ENCODE peak calls at places on chromosomes 1 and 21, in four cellular contexts. V, M, C and R are unnamed samples. For H3K36me3, the result is how much of the 10 kb centered on the place peaks cover.

GRCh38 chr1:9914603-9914937 is 4.5 kb upstream of the CTNNBIP1 start:
- DNase-seq in V (no peak), M (no peak), C (no peak), R (no peak)

GRCh38 chr21:23402929-23403520 is 2204.3 kb downstream of the MRPL39 start:
- DNase-seq in V (no peak), M (no peak), C (no peak), R (no peak)

GRCh38 chr1:22494943-22495579 is 43.4 kb downstream of the ZBTB40 start:
- DNase-seq in V (no peak), M (no peak), C (no peak), R (no peak)

GRCh38 chr1:9196129-9197040 is 38.2 kb upstream of the H6PD start:
- DNase-seq in V (peak), M (peak), C (peak), R (peak)

GRCh38 chr1:163874070-163874469 is 552.3 kb downstream of the NUF2 start:
- DNase-seq in V (no peak), M (no peak), C (no peak), R (no peak)

GRCh38 chr1:31580513-31580870 is 4.2 kb downstream of the TINAGL1 start:
- DNase-seq in V (no peak), M (no peak), C (no peak), R (no peak)

GRCh38 chr1:10251325-10252103 is 41.1 kb downstream of the KIF1B start:
- DNase-seq in V (peak), M (no peak), C (no peak), R (no peak)

GRCh38 chr21:25313891-25314646 is 293.2 kb downstream of the MRPL39 start:
- DNase-seq in V (no peak), M (no peak), C (no peak), R (no peak)

GRCh38 chr1:25117233-25117823 is 115.0 kb downstream of the SYF2 start:
- DNase-seq in V (peak), M (no peak), C (no peak), R (no peak)

GRCh38 chr21:31909153-31909771 is 36.4 kb downstream of the HUNK start:
- DNase-seq in V (no peak), M (no peak), C (no peak), R (no peak)

GRCh38 chr1:61534847-61535246 is 190.1 kb downstream of the TM2D1 start:
- DNase-seq in V (no peak), M (no peak), C (no peak), R (no peak)

GRCh38 chr1:5980314-5981008 is 11.8 kb downstream of the NPHP4 start:
- DNase-seq in V (no peak), M (peak), C (peak), R (no peak)

GRCh38 chr1:154485905-154486304 is 16.1 kb upstream of the TDRD10 start:
- DNase-seq in V (no peak), M (no peak), C (no peak), R (no peak)

GRCh38 chr1:3244539-3245315 is 175.7 kb downstream of the PRDM16 start:
- DNase-seq in V (no peak), M (no peak), C (no peak), R (peak)

GRCh38 chr1:235999259-235999925 is 65.5 kb downstream of the NID1 start:
- DNase-seq in V (peak), M (no peak), C (peak), R (no peak)

GRCh38 chr1:83959824-83960441 is 39.0 kb downstream of the TTLL7 start:
- DNase-seq in V (peak), M (no peak), C (no peak), R (no peak)

GRCh38 chr1:191752342-191752741 is 405.9 kb upstream of the RGS18 start:
- DNase-seq in V (no peak), M (no peak), C (no peak), R (no peak)

GRCh38 chr1:94908965-94909364 is 17.9 kb downstream of the CNN3 start:
- DNase-seq in V (no peak), M (no peak), C (no peak), R (no peak)

GRCh38 chr1:34907487-34908090 is 21.9 kb downstream of the DLGAP3 start:
- DNase-seq in V (no peak), M (no peak), C (no peak), R (no peak)

GRCh38 chr21:35208810-35209517 is 159.9 kb upstream of the RUNX1 start:
- DNase-seq in V (peak), M (no peak), C (no peak), R (no peak)

GRCh38 chr21:25416669-25417068 is 190.6 kb downstream of the MRPL39 start:
- DNase-seq in V (no peak), M (no peak), C (no peak), R (no peak)

GRCh38 chr21:35469446-35469845 is 420.3 kb upstream of the RUNX1 start:
- DNase-seq in V (no peak), M (no peak), C (no peak), R (no peak)

GRCh38 chr1:225777583-225778411 is at the start of gene SRP9:
- DNase-seq in V (peak), M (peak), C (peak), R (peak)

GRCh38 chr1:225777058-225777582 is 506 bp upstream of the SRP9 start:
- DNase-seq in V (no peak), M (no peak), C (no peak), R (no peak)

GRCh38 chr1:225780609-225781008 is 3.0 kb downstream of the SRP9 start:
- DNase-seq in V (no peak), M (no peak), C (no peak), R (no peak)

GRCh38 chr1:225778412-225778669 is 715 bp downstream of the SRP9 start:
- DNase-seq in V (no peak), M (no peak), C (no peak), R (no peak)

GRCh38 chr1:225780134-225780533 is 2.5 kb downstream of the SRP9 start:
- DNase-seq in V (no peak), M (no peak), C (no peak), R (no peak)
- H3K4me3 ChIP-seq in V (no peak), M (no peak), C (no peak), R (no peak)

DNA sequence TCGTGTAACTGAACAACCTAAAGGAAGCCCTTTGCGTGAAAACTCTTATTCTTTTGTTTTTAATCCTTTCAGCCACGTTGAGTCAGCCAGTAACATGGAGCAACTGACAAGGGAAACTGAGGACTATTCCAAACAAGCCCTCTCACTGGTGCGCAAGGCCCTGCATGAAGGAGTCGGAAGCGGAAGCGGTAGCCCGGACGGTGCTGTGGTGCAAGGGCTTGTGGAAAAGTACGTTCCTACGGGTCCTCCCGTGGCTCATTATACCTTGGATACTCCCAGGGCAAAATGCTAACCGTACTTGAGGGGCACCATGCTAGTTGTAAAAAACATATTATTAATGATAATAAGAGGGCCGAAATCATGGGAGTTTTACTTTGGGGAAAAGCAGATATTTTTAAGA is 49.4 kb downstream of the LAMC2 start:
- DNase-seq in V (no peak), M (no peak), C (peak), R (no peak)
- H3K27ac ChIP-seq in V (peak), M (peak), C (peak), R (no peak)

DNA sequence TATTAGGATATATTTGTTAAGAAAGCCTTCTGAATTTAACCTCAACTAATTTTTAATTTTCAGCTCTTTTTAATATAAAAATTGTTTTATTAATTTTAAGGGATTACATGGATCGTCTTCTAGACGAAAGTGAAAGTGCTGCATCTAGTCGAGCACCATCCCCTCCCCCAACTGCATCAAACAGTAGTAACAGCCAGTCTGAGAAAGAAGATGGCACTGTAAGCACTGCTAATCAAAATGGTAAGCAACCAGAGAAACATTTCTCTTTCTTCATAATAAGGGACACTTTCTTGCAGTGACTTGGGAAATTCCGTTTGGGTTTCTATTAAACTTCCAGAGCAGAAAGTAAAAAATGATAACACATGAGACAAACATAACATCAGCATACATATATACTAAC is 56.9 kb downstream of the MIER1 start:
- DNase-seq in V (peak), M (no peak), C (peak), R (no peak)
- H3K36me3 ChIP-seq in V (under half), M (half or more), C (half or more), R (under half)

GRCh38 chr1:44733365-44733764 is 2.4 kb upstream of the RNU5D-1 start:
- DNase-seq in V (peak), M (no peak), C (peak), R (no peak)

GRCh38 chr1:44725309-44725698 is 5.7 kb downstream of the RNU5D-1 start:
- DNase-seq in V (no peak), M (no peak), C (no peak), R (no peak)

GRCh38 chr1:44735992-44736391 is 3.6 kb upstream of the KIF2C start:
- DNase-seq in V (no peak), M (no peak), C (no peak), R (no peak)

GRCh38 chr1:44733784-44734183 is 2.8 kb upstream of the RNU5D-1 start:
- DNase-seq in V (no peak), M (no peak), C (no peak), R (no peak)

GRCh38 chr1:44730741-44731512 is at the start of gene RNU5D-1:
- DNase-seq in V (peak), M (peak), C (peak), R (peak)
- H3K4me3 ChIP-seq in V (no peak), M (peak), C (peak), R (peak)

DNA sequence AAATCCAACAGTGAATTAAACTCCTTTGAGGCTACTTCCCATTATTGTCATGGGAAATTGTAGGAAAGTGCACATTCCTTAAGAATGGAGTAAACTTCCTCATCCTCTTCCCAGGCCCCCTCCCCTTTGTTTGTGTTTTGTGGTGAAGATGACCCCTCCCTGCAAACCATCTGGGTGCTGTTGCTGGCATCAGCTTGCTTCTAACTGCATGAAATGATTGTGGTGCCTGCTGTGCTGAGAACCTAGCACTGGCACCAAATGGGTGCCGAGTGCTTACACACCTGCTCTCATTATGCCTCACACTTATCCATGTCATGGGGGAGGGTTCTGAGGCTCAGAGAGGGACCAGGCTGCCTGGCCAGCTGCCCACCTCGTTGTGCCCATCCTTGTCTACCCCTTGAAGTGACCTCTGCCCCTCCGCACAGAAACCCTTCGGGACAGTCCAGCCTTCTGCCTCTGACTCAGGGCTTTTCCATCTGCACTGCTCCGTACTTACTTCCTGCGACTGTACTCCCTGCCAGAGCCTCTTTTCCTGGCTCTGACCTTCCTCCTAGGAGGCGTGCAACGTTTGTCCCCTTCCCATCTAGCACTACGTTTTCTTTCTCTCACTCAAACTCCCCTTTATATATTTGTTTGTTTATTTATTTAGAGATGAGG is 30.6 kb downstream of the CAPN2 start:
- DNase-seq in V (no peak), M (no peak), C (no peak), R (no peak)
- H3K27ac ChIP-seq in V (no peak), M (peak), C (no peak), R (no peak)

GRCh38 chr1:33018112-33018511 is 18.6 kb downstream of the AK2 start:
- DNase-seq in V (no peak), M (no peak), C (no peak), R (no peak)
- H3K36me3 ChIP-seq in V (under half), M (half or more), C (half or more), R (under half)

GRCh38 chr1:110214454-110215404 is 4.6 kb downstream of the KCNC4 start:
- DNase-seq in V (no peak), M (no peak), C (no peak), R (peak)

GRCh38 chr1:110211503-110212164 is 1.5 kb downstream of the KCNC4 start:
- DNase-seq in V (peak), M (peak), C (no peak), R (no peak)

GRCh38 chr1:110212165-110213142 is 2.3 kb downstream of the KCNC4 start:
- DNase-seq in V (no peak), M (no peak), C (no peak), R (no peak)

GRCh38 chr1:110210604-110211502 is 739 bp downstream of the KCNC4 start:
- DNase-seq in V (peak), M (peak), C (peak), R (peak)

DNA sequence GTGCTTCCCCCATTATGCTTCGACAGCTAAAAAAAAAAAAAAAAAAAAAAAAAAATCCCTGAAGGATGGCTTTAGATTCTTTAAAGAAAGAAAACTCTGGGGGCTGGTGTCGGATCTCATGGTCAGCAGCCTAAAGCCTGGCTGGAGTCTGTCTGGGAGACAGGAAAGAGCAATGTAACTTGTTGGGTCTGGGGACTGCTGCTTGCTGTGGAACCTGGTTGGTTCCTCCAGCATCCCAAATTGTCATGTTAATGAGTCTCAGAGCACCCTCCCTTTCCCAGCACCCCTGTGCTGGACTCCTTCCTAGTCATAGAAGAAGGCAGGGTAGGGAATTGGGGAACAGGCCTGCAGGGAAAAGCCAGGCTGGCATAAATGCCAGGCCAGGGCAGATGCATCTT is 3.0 kb downstream of the KCNC4 start:
- DNase-seq in V (no peak), M (no peak), C (no peak), R (no peak)
- H3K4me3 ChIP-seq in V (no peak), M (peak), C (no peak), R (no peak)

GRCh38 chr1:17158961-17159360 is 39.7 kb upstream of the PADI2 start:
- DNase-seq in V (no peak), M (no peak), C (no peak), R (no peak)

GRCh38 chr1:17149771-17150170 is 30.5 kb upstream of the PADI2 start:
- DNase-seq in V (no peak), M (no peak), C (no peak), R (no peak)

GRCh38 chr1:17156108-17156507 is 36.9 kb upstream of the PADI2 start:
- DNase-seq in V (no peak), M (no peak), C (no peak), R (no peak)

GRCh38 chr1:17161137-17161700 is 42.0 kb upstream of the PADI2 start:
- DNase-seq in V (no peak), M (no peak), C (no peak), R (no peak)

DNA sequence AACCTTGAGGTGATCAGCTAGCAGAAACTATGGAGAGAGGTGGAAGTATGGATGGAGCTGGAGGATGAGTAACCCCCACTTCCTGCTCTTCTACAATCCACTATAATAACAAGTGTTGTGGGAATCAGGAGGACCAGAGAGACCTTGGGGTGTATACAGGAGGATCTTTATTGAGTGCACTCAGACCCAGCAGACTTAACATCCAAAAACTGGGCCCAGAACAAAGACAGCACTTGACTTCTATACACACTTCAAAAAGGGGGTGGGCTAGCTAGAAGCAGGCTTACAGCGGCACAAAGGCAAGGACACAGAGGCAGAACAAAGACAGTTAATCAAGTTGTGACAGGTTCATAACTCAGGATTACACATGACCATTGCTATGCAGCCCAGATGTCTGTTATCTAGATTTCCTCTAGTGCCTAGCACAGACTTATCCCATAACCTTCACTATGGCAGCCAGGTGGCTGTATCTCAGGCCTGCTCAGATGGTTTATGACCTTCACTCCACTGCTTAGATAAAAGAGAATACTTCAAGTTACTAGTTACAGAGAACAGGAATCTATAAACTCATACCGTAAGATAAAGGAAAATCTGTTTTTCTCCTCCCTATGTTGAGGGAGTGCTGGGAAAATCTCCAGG is 36.1 kb upstream of the PADI2 start:
- DNase-seq in V (no peak), M (no peak), C (no peak), R (no peak)
- H3K27ac ChIP-seq in V (no peak), M (no peak), C (no peak), R (no peak)